ENCODE peak calls at places on chromosomes 2 and 18, in six cellular contexts. One of them, this sample, is unnamed.

GRCh38 chr2:85457877-85458316 is 39.4 kb downstream of the SH2D6 start:
- DNase-seq in fibroblast of the aortic adventitia: peak; percentile 66
- DNase-seq in CD8-positive, alpha-beta T cell: no peak
- DNase-seq in fibroblast of mammary gland: peak; percentile 71
- DNase-seq in fibroblast of lung: peak; percentile 63
- DNase-seq in endothelial cell: no peak
- DNase-seq in this sample: peak; percentile 96

GRCh38 chr2:13791019-13791418 is 841.5 kb upstream of the LRATD1 start:
- DNase-seq in fibroblast of the aortic adventitia: no peak
- DNase-seq in endothelial cell: no peak
- DNase-seq in fibroblast of lung: no peak
- DNase-seq in fibroblast of mammary gland: no peak
- DNase-seq in CD8-positive, alpha-beta T cell: no peak
- DNase-seq in this sample: no peak

GRCh38 chr2:235779444-235779896 is 285.6 kb downstream of the AGAP1 start:
- DNase-seq in CD8-positive, alpha-beta T cell: peak; percentile 61
- DNase-seq in endothelial cell: peak; percentile 86
- DNase-seq in fibroblast of lung: peak; percentile 54
- DNase-seq in fibroblast of the aortic adventitia: peak; percentile 65
- DNase-seq in fibroblast of mammary gland: peak; percentile 62
- DNase-seq in this sample: peak; percentile 75

GRCh38 chr2:12217206-12217605 is 470.8 kb downstream of the LPIN1 start:
- DNase-seq in CD8-positive, alpha-beta T cell: no peak
- DNase-seq in fibroblast of mammary gland: no peak
- DNase-seq in fibroblast of lung: no peak
- DNase-seq in endothelial cell: no peak
- DNase-seq in fibroblast of the aortic adventitia: no peak
- DNase-seq in this sample: no peak

GRCh38 chr2:191318037-191318728 is 73.0 kb downstream of the MYO1B start:
- DNase-seq in endothelial cell: no peak
- DNase-seq in fibroblast of mammary gland: peak; percentile 82
- DNase-seq in fibroblast of the aortic adventitia: peak; percentile 83
- DNase-seq in fibroblast of lung: peak; percentile 77
- DNase-seq in CD8-positive, alpha-beta T cell: no peak
- DNase-seq in this sample: peak; percentile 77

GRCh38 chr18:66682855-66683322 is 79.0 kb upstream of the CDH19 start:
- DNase-seq in fibroblast of mammary gland: no peak
- DNase-seq in fibroblast of lung: peak; percentile 15
- DNase-seq in CD8-positive, alpha-beta T cell: no peak
- DNase-seq in endothelial cell: peak; percentile 9
- DNase-seq in fibroblast of the aortic adventitia: no peak
- DNase-seq in this sample: no peak

GRCh38 chr2:230924470-230925341 is at the start of gene GPR55:
- DNase-seq in fibroblast of mammary gland: no peak
- DNase-seq in CD8-positive, alpha-beta T cell: peak; percentile 62
- DNase-seq in fibroblast of the aortic adventitia: no peak
- DNase-seq in fibroblast of lung: no peak
- DNase-seq in endothelial cell: peak; percentile 44
- DNase-seq in this sample: peak; percentile 44

GRCh38 chr2:219230201-219230540 is 565 bp downstream of the ANKZF1 start:
- DNase-seq in fibroblast of lung: peak; percentile 36
- DNase-seq in fibroblast of the aortic adventitia: no peak
- DNase-seq in endothelial cell: peak; percentile 61
- DNase-seq in fibroblast of mammary gland: peak; percentile 54
- DNase-seq in CD8-positive, alpha-beta T cell: peak; percentile 52
- DNase-seq in this sample: peak; percentile 49

GRCh38 chr2:127381762-127382161 is 6.0 kb downstream of the MAP3K2 start:
- DNase-seq in fibroblast of mammary gland: no peak
- DNase-seq in fibroblast of lung: no peak
- DNase-seq in endothelial cell: no peak
- DNase-seq in CD8-positive, alpha-beta T cell: no peak
- DNase-seq in fibroblast of the aortic adventitia: no peak
- DNase-seq in this sample: no peak

GRCh38 chr2:68838641-68839040 is 32.6 kb downstream of the BMP10 start:
- DNase-seq in fibroblast of the aortic adventitia: no peak
- DNase-seq in fibroblast of lung: no peak
- DNase-seq in fibroblast of mammary gland: no peak
- DNase-seq in CD8-positive, alpha-beta T cell: no peak
- DNase-seq in endothelial cell: no peak
- DNase-seq in this sample: no peak

GRCh38 chr2:38244306-38244705 is 132.8 kb downstream of the ATL2 start:
- DNase-seq in CD8-positive, alpha-beta T cell: no peak
- DNase-seq in endothelial cell: no peak
- DNase-seq in fibroblast of lung: no peak
- DNase-seq in fibroblast of mammary gland: no peak
- DNase-seq in fibroblast of the aortic adventitia: no peak
- DNase-seq in this sample: no peak

GRCh38 chr2:172113617-172114016 is 10.9 kb upstream of the DLX2 start:
- DNase-seq in fibroblast of lung: peak; percentile 57
- DNase-seq in fibroblast of the aortic adventitia: peak; percentile 73
- DNase-seq in fibroblast of mammary gland: peak; percentile 68
- DNase-seq in CD8-positive, alpha-beta T cell: no peak
- DNase-seq in endothelial cell: no peak
- DNase-seq in this sample: peak; percentile 44

GRCh38 chr2:39392672-39393071 is 44.4 kb downstream of the MAP4K3 start:
- DNase-seq in fibroblast of lung: no peak
- DNase-seq in fibroblast of the aortic adventitia: no peak
- DNase-seq in CD8-positive, alpha-beta T cell: no peak
- DNase-seq in fibroblast of mammary gland: no peak
- DNase-seq in endothelial cell: no peak
- DNase-seq in this sample: no peak

GRCh38 chr2:73896362-73897239 is 3.8 kb downstream of the ACTG2 start:
- DNase-seq in fibroblast of the aortic adventitia: peak; percentile 91
- DNase-seq in CD8-positive, alpha-beta T cell: peak; percentile 43
- DNase-seq in fibroblast of mammary gland: peak; percentile 96
- DNase-seq in fibroblast of lung: peak; percentile 97
- DNase-seq in endothelial cell: no peak
- DNase-seq in this sample: no peak

GRCh38 chr2:284896-285492 is 2.9 kb downstream of the ALKAL2 start:
- DNase-seq in fibroblast of the aortic adventitia: peak; percentile 29
- DNase-seq in fibroblast of lung: peak; percentile 49
- DNase-seq in fibroblast of mammary gland: no peak
- DNase-seq in endothelial cell: no peak
- DNase-seq in CD8-positive, alpha-beta T cell: no peak
- DNase-seq in this sample: no peak

GRCh38 chr18:57025525-57025924 is 121.4 kb upstream of the BOD1L2 start:
- DNase-seq in endothelial cell: no peak
- DNase-seq in fibroblast of mammary gland: peak; percentile 43
- DNase-seq in fibroblast of the aortic adventitia: peak; percentile 16
- DNase-seq in CD8-positive, alpha-beta T cell: no peak
- DNase-seq in fibroblast of lung: peak; percentile 19
- DNase-seq in this sample: no peak

GRCh38 chr18:51017140-51017874 is 12.7 kb upstream of the SMAD4 start:
- DNase-seq in CD8-positive, alpha-beta T cell: no peak
- DNase-seq in fibroblast of the aortic adventitia: no peak
- DNase-seq in fibroblast of mammary gland: no peak
- DNase-seq in endothelial cell: no peak
- DNase-seq in fibroblast of lung: peak; percentile 30
- DNase-seq in this sample: no peak

GRCh38 chr2:24919977-24920812 is at the start of gene ADCY3:
- DNase-seq in fibroblast of the aortic adventitia: peak; percentile 29
- DNase-seq in endothelial cell: peak; percentile 48
- DNase-seq in fibroblast of mammary gland: no peak
- DNase-seq in fibroblast of lung: peak; percentile 35
- DNase-seq in CD8-positive, alpha-beta T cell: peak; percentile 58
- DNase-seq in this sample: peak; percentile 27

GRCh38 chr2:218398437-218399390 is 954 bp upstream of the CTDSP1 start:
- DNase-seq in endothelial cell: peak; percentile 63
- DNase-seq in CD8-positive, alpha-beta T cell: peak; percentile 69
- DNase-seq in fibroblast of mammary gland: peak; percentile 48
- DNase-seq in fibroblast of lung: peak; percentile 63
- DNase-seq in fibroblast of the aortic adventitia: peak; percentile 59
- DNase-seq in this sample: peak; percentile 70

GRCh38 chr2:127342101-127342500 is 45.7 kb downstream of the MAP3K2 start:
- DNase-seq in CD8-positive, alpha-beta T cell: no peak
- DNase-seq in fibroblast of lung: peak; percentile 23
- DNase-seq in fibroblast of mammary gland: no peak
- DNase-seq in endothelial cell: no peak
- DNase-seq in fibroblast of the aortic adventitia: no peak
- DNase-seq in this sample: no peak

GRCh38 chr2:215425021-215425782 is 10.7 kb downstream of the FN1 start:
- DNase-seq in fibroblast of the aortic adventitia: peak; percentile 52
- DNase-seq in fibroblast of lung: peak; percentile 57
- DNase-seq in fibroblast of mammary gland: peak; percentile 73
- DNase-seq in endothelial cell: no peak
- DNase-seq in CD8-positive, alpha-beta T cell: no peak
- DNase-seq in this sample: no peak

GRCh38 chr2:231355802-231356473 is 39.6 kb upstream of the B3GNT7 start:
- DNase-seq in fibroblast of mammary gland: no peak
- DNase-seq in CD8-positive, alpha-beta T cell: no peak
- DNase-seq in fibroblast of lung: no peak
- DNase-seq in fibroblast of the aortic adventitia: peak; percentile 21
- DNase-seq in endothelial cell: no peak
- DNase-seq in this sample: no peak

GRCh38 chr2:108219688-108220087 is 20.1 kb upstream of the SULT1C3 start:
- DNase-seq in endothelial cell: no peak
- DNase-seq in fibroblast of the aortic adventitia: no peak
- DNase-seq in CD8-positive, alpha-beta T cell: no peak
- DNase-seq in fibroblast of lung: no peak
- DNase-seq in fibroblast of mammary gland: no peak
- DNase-seq in this sample: no peak

GRCh38 chr2:135219226-135219625 is 167.1 kb downstream of the RAB3GAP1 start:
- DNase-seq in fibroblast of mammary gland: no peak
- DNase-seq in fibroblast of the aortic adventitia: no peak
- DNase-seq in fibroblast of lung: no peak
- DNase-seq in CD8-positive, alpha-beta T cell: no peak
- DNase-seq in endothelial cell: no peak
- DNase-seq in this sample: no peak

GRCh38 chr2:20677301-20678176 is 10.6 kb downstream of the GDF7 start:
- DNase-seq in fibroblast of the aortic adventitia: no peak
- DNase-seq in endothelial cell: peak; percentile 41
- DNase-seq in CD8-positive, alpha-beta T cell: no peak
- DNase-seq in fibroblast of mammary gland: no peak
- DNase-seq in fibroblast of lung: no peak
- DNase-seq in this sample: no peak
- TF ChIP-seq CTCF in fibroblast of the aortic adventitia: no peak
- TF ChIP-seq CTCF in endothelial cell: peak; percentile 51
- TF ChIP-seq CTCF in CD8-positive, alpha-beta T cell: no peak
- TF ChIP-seq CTCF in fibroblast of mammary gland: no peak
- TF ChIP-seq CTCF in fibroblast of lung: no peak
- TF ChIP-seq CTCF in this sample: no peak

GRCh38 chr18:36412778-36413177 is 115.3 kb downstream of the FHOD3 start:
- DNase-seq in fibroblast of the aortic adventitia: no peak
- DNase-seq in fibroblast of lung: no peak
- DNase-seq in fibroblast of mammary gland: peak; percentile 50
- DNase-seq in endothelial cell: peak; percentile 42
- DNase-seq in CD8-positive, alpha-beta T cell: no peak
- DNase-seq in this sample: peak; percentile 60
- TF ChIP-seq CTCF in fibroblast of the aortic adventitia: peak; percentile 40
- TF ChIP-seq CTCF in fibroblast of lung: peak; percentile 16
- TF ChIP-seq CTCF in fibroblast of mammary gland: peak; percentile 61
- TF ChIP-seq CTCF in endothelial cell: peak; percentile 71
- TF ChIP-seq CTCF in CD8-positive, alpha-beta T cell: no peak
- TF ChIP-seq CTCF in this sample: peak; percentile 55

DNA sequence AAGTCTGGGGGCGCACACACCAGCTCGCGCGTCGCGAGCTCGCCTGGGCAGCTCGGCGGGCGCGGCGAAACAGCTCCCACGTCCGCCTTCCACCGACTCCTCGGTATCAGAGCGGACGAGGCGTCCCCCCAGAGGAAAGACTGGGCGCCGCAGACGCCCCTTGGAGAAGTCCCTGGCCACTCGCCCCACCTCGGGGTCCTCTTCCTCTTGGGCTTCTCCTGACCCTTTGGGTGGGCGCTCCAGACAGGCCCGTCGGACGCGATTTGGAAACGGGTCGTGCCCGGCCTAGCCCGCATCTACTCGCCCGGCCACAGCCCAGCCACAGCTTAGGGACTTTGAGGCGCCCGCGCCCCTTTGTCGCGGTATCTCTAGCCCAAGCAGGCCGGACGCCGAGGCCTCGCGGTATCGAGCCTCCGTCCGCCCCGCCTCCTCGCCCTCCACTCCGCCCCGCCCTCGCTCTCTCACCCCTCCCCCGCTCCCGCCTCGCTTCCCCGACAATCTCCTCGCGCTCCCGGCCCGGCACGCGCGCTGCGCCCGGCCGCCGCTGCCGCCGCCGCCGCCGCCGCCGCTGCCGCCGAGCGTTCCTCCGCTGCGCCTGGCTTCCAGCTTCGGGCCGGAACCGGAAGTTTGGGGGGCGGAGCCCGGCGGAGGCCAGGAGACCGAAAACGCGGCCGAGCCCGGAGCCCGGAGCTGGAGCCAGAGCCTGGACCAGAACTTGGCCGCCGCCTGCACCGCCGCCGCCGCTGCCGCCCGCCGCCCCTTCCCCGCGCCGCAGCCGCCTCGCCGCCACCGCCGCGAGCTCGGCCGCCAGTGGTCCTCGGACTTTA is 752 bp upstream of the ACVR2A start:
- DNase-seq in fibroblast of lung: peak; percentile 88
- DNase-seq in CD8-positive, alpha-beta T cell: peak; percentile 87
- DNase-seq in endothelial cell: peak; percentile 91
- DNase-seq in fibroblast of the aortic adventitia: peak; percentile 86
- DNase-seq in fibroblast of mammary gland: peak; percentile 83
- DNase-seq in this sample: peak; percentile 86
- TF ChIP-seq CTCF in fibroblast of lung: no peak
- TF ChIP-seq CTCF in CD8-positive, alpha-beta T cell: no peak
- TF ChIP-seq CTCF in endothelial cell: no peak
- TF ChIP-seq CTCF in fibroblast of the aortic adventitia: peak; percentile 27
- TF ChIP-seq CTCF in fibroblast of mammary gland: no peak
- TF ChIP-seq CTCF in this sample: no peak

GRCh38 chr2:159558479-159558878 is 57.9 kb downstream of the BAZ2B start:
- DNase-seq in CD8-positive, alpha-beta T cell: no peak
- DNase-seq in endothelial cell: no peak
- DNase-seq in fibroblast of mammary gland: peak; percentile 4
- DNase-seq in fibroblast of lung: no peak
- DNase-seq in fibroblast of the aortic adventitia: peak; percentile 52
- DNase-seq in this sample: no peak

GRCh38 chr2:159555651-159556392 is 60.5 kb downstream of the BAZ2B start:
- DNase-seq in endothelial cell: no peak
- DNase-seq in CD8-positive, alpha-beta T cell: no peak
- DNase-seq in fibroblast of lung: no peak
- DNase-seq in fibroblast of mammary gland: peak; percentile 20
- DNase-seq in fibroblast of the aortic adventitia: no peak
- DNase-seq in this sample: no peak

GRCh38 chr2:159559034-159559433 is 57.3 kb downstream of the BAZ2B start:
- DNase-seq in CD8-positive, alpha-beta T cell: no peak
- DNase-seq in endothelial cell: no peak
- DNase-seq in fibroblast of the aortic adventitia: no peak
- DNase-seq in fibroblast of mammary gland: no peak
- DNase-seq in fibroblast of lung: no peak
- DNase-seq in this sample: no peak

GRCh38 chr2:159561242-159561641 is 55.1 kb downstream of the BAZ2B start:
- DNase-seq in fibroblast of lung: no peak
- DNase-seq in fibroblast of mammary gland: no peak
- DNase-seq in endothelial cell: no peak
- DNase-seq in CD8-positive, alpha-beta T cell: no peak
- DNase-seq in fibroblast of the aortic adventitia: no peak
- DNase-seq in this sample: no peak

DNA sequence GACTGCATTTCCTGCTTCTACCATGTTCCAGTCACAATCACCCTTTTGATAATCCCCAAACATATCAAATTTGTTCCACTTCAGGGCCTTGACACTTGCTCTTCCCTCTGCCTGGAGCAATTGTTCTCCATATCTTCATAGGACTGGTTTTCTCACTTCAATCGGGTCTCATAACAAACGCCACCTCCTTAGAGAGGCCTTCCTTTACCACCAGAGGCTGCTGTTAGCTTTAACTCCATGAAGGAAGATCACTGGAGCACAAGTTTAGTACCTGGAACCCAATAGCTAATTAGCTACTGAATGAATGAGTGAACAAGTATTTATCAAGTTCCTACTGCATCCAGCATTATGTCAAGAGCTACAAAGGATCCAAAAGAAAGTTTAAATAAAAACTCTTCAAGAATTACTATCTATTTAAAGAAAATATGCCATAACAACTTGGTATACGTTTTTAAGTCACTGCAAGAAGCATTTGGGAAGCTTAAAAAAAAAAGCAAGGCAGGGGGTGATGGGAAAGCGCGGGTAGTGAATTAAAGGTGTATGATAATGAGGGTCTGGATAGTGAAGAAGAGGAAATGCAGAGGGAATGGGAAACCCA is 58.8 kb downstream of the BAZ2B start:
- DNase-seq in fibroblast of mammary gland: peak; percentile 31
- DNase-seq in fibroblast of lung: peak; percentile 16
- DNase-seq in endothelial cell: no peak
- DNase-seq in fibroblast of the aortic adventitia: peak; percentile 17
- DNase-seq in CD8-positive, alpha-beta T cell: no peak
- DNase-seq in this sample: peak; percentile 45
- TF ChIP-seq CTCF in fibroblast of mammary gland: peak; percentile 44
- TF ChIP-seq CTCF in fibroblast of lung: no peak
- TF ChIP-seq CTCF in endothelial cell: no peak
- TF ChIP-seq CTCF in fibroblast of the aortic adventitia: peak; percentile 35
- TF ChIP-seq CTCF in CD8-positive, alpha-beta T cell: no peak
- TF ChIP-seq CTCF in this sample: peak; percentile 48